ENCODE peak calls at places on chromosomes 11 and 22, in eight cellular contexts. One of them, this sample, is unnamed.

GRCh38 chr22:40200795-40201194 is 23.1 kb downstream of the TNRC6B start:
- DNase-seq in left ventricle myocardium superior: no peak
- DNase-seq in cardiac fibroblast: no peak
- DNase-seq in GM13976: no peak
- DNase-seq in iPS DF 19.7: no peak
- DNase-seq in colonic mucosa: no peak
- DNase-seq in HCEC 1CT: no peak
- DNase-seq in activated T-helper 1 cell treated with anti-CD3 and anti-CD28 coated beads, Interleukin-2, amount 50 U/mL, for 16 hours: no peak
- DNase-seq in this sample: no peak

GRCh38 chr22:42895087-42895486 is 38.0 kb upstream of the ARFGAP3 start:
- DNase-seq in left ventricle myocardium superior: no peak
- DNase-seq in cardiac fibroblast: no peak
- DNase-seq in GM13976: peak; percentile 73
- DNase-seq in iPS DF 19.7: no peak
- DNase-seq in colonic mucosa: no peak
- DNase-seq in HCEC 1CT: no peak
- DNase-seq in activated T-helper 1 cell treated with anti-CD3 and anti-CD28 coated beads, Interleukin-2, amount 50 U/mL, for 16 hours: no peak
- DNase-seq in this sample: no peak

GRCh38 chr22:44221710-44222475 is 41.2 kb downstream of the PARVG start:
- DNase-seq in left ventricle myocardium superior: no peak
- DNase-seq in cardiac fibroblast: no peak
- DNase-seq in GM13976: no peak
- DNase-seq in iPS DF 19.7: no peak
- DNase-seq in colonic mucosa: no peak
- DNase-seq in HCEC 1CT: no peak
- DNase-seq in activated T-helper 1 cell treated with anti-CD3 and anti-CD28 coated beads, Interleukin-2, amount 50 U/mL, for 16 hours: no peak
- DNase-seq in this sample: no peak

GRCh38 chr11:72688486-72688885 is 14.3 kb upstream of the PDE2A start:
- DNase-seq in left ventricle myocardium superior: no peak
- DNase-seq in cardiac fibroblast: no peak
- DNase-seq in GM13976: no peak
- DNase-seq in iPS DF 19.7: no peak
- DNase-seq in colonic mucosa: no peak
- DNase-seq in HCEC 1CT: no peak
- DNase-seq in activated T-helper 1 cell treated with anti-CD3 and anti-CD28 coated beads, Interleukin-2, amount 50 U/mL, for 16 hours: no peak
- DNase-seq in this sample: no peak

GRCh38 chr11:10382518-10382917 is 72.5 kb upstream of the AMPD3 start:
- DNase-seq in left ventricle myocardium superior: no peak
- DNase-seq in cardiac fibroblast: no peak
- DNase-seq in GM13976: no peak
- DNase-seq in iPS DF 19.7: no peak
- DNase-seq in colonic mucosa: no peak
- DNase-seq in HCEC 1CT: peak; percentile 28
- DNase-seq in activated T-helper 1 cell treated with anti-CD3 and anti-CD28 coated beads, Interleukin-2, amount 50 U/mL, for 16 hours: no peak
- DNase-seq in this sample: no peak

GRCh38 chr22:27483095-27483798 is 318.3 kb downstream of the MN1 start:
- DNase-seq in left ventricle myocardium superior: no peak
- DNase-seq in cardiac fibroblast: no peak
- DNase-seq in GM13976: no peak
- DNase-seq in iPS DF 19.7: no peak
- DNase-seq in colonic mucosa: no peak
- DNase-seq in HCEC 1CT: no peak
- DNase-seq in activated T-helper 1 cell treated with anti-CD3 and anti-CD28 coated beads, Interleukin-2, amount 50 U/mL, for 16 hours: no peak
- DNase-seq in this sample: no peak

GRCh38 chr11:576791-577610 is 731 bp downstream of the PHRF1 start:
- DNase-seq in left ventricle myocardium superior: peak; percentile 40
- DNase-seq in cardiac fibroblast: no peak
- DNase-seq in GM13976: no peak
- DNase-seq in iPS DF 19.7: no peak
- DNase-seq in colonic mucosa: no peak
- DNase-seq in HCEC 1CT: no peak
- DNase-seq in activated T-helper 1 cell treated with anti-CD3 and anti-CD28 coated beads, Interleukin-2, amount 50 U/mL, for 16 hours: no peak
- DNase-seq in this sample: peak; percentile 10

GRCh38 chr22:39674536-39674935 is 104.0 kb downstream of the CACNA1I start:
- DNase-seq in left ventricle myocardium superior: no peak
- DNase-seq in cardiac fibroblast: no peak
- DNase-seq in GM13976: no peak
- DNase-seq in iPS DF 19.7: no peak
- DNase-seq in colonic mucosa: no peak
- DNase-seq in HCEC 1CT: no peak
- DNase-seq in activated T-helper 1 cell treated with anti-CD3 and anti-CD28 coated beads, Interleukin-2, amount 50 U/mL, for 16 hours: no peak
- DNase-seq in this sample: peak; percentile 40

GRCh38 chr11:48107188-48107704 is 109.4 kb upstream of the OR4B1 start:
- DNase-seq in left ventricle myocardium superior: no peak
- DNase-seq in cardiac fibroblast: no peak
- DNase-seq in GM13976: peak; percentile 65
- DNase-seq in iPS DF 19.7: no peak
- DNase-seq in colonic mucosa: no peak
- DNase-seq in HCEC 1CT: peak; percentile 38
- DNase-seq in activated T-helper 1 cell treated with anti-CD3 and anti-CD28 coated beads, Interleukin-2, amount 50 U/mL, for 16 hours: no peak
- DNase-seq in this sample: peak; percentile 93

GRCh38 chr11:47842749-47843148 is 5.4 kb downstream of the NUP160 start:
- DNase-seq in left ventricle myocardium superior: no peak
- DNase-seq in cardiac fibroblast: no peak
- DNase-seq in GM13976: no peak
- DNase-seq in iPS DF 19.7: no peak
- DNase-seq in colonic mucosa: no peak
- DNase-seq in HCEC 1CT: no peak
- DNase-seq in activated T-helper 1 cell treated with anti-CD3 and anti-CD28 coated beads, Interleukin-2, amount 50 U/mL, for 16 hours: no peak
- DNase-seq in this sample: no peak

GRCh38 chr22:42270512-42271190 is at the start of gene TCF20:
- DNase-seq in left ventricle myocardium superior: peak; percentile 90
- DNase-seq in cardiac fibroblast: peak; percentile 72
- DNase-seq in GM13976: peak; percentile 97
- DNase-seq in iPS DF 19.7: no peak
- DNase-seq in colonic mucosa: peak; percentile 81
- DNase-seq in HCEC 1CT: peak; percentile 72
- DNase-seq in activated T-helper 1 cell treated with anti-CD3 and anti-CD28 coated beads, Interleukin-2, amount 50 U/mL, for 16 hours: peak; percentile 59
- DNase-seq in this sample: peak; percentile 78

GRCh38 chr11:116355104-116355503 is 417.7 kb downstream of the BUD13 start:
- DNase-seq in left ventricle myocardium superior: no peak
- DNase-seq in cardiac fibroblast: no peak
- DNase-seq in GM13976: no peak
- DNase-seq in iPS DF 19.7: no peak
- DNase-seq in colonic mucosa: no peak
- DNase-seq in HCEC 1CT: no peak
- DNase-seq in activated T-helper 1 cell treated with anti-CD3 and anti-CD28 coated beads, Interleukin-2, amount 50 U/mL, for 16 hours: no peak
- DNase-seq in this sample: no peak

GRCh38 chr11:824942-825341 is 2.8 kb upstream of the CRACR2B start:
- DNase-seq in left ventricle myocardium superior: no peak
- DNase-seq in cardiac fibroblast: no peak
- DNase-seq in GM13976: no peak
- DNase-seq in iPS DF 19.7: no peak
- DNase-seq in colonic mucosa: no peak
- DNase-seq in HCEC 1CT: no peak
- DNase-seq in activated T-helper 1 cell treated with anti-CD3 and anti-CD28 coated beads, Interleukin-2, amount 50 U/mL, for 16 hours: no peak
- DNase-seq in this sample: peak; percentile 1

GRCh38 chr11:12591706-12592105 is 82.5 kb upstream of the TEAD1 start:
- DNase-seq in left ventricle myocardium superior: no peak
- DNase-seq in cardiac fibroblast: no peak
- DNase-seq in GM13976: no peak
- DNase-seq in iPS DF 19.7: no peak
- DNase-seq in colonic mucosa: no peak
- DNase-seq in HCEC 1CT: no peak
- DNase-seq in activated T-helper 1 cell treated with anti-CD3 and anti-CD28 coated beads, Interleukin-2, amount 50 U/mL, for 16 hours: no peak
- DNase-seq in this sample: no peak

GRCh38 chr22:49543876-49544275 is 283.8 kb downstream of the BRD1 start:
- DNase-seq in left ventricle myocardium superior: peak; percentile 10
- DNase-seq in cardiac fibroblast: no peak
- DNase-seq in GM13976: no peak
- DNase-seq in iPS DF 19.7: no peak
- DNase-seq in colonic mucosa: no peak
- DNase-seq in HCEC 1CT: no peak
- DNase-seq in activated T-helper 1 cell treated with anti-CD3 and anti-CD28 coated beads, Interleukin-2, amount 50 U/mL, for 16 hours: no peak
- DNase-seq in this sample: no peak

GRCh38 chr11:45922425-45923082 is at the start of gene LARGE2:
- DNase-seq in left ventricle myocardium superior: no peak
- DNase-seq in cardiac fibroblast: no peak
- DNase-seq in GM13976: peak; percentile 59
- DNase-seq in iPS DF 19.7: no peak
- DNase-seq in colonic mucosa: peak; percentile 50
- DNase-seq in HCEC 1CT: no peak
- DNase-seq in activated T-helper 1 cell treated with anti-CD3 and anti-CD28 coated beads, Interleukin-2, amount 50 U/mL, for 16 hours: no peak
- DNase-seq in this sample: no peak

GRCh38 chr11:15969281-15969680 is 387.1 kb downstream of the SOX6 start:
- DNase-seq in left ventricle myocardium superior: peak; percentile 56
- DNase-seq in cardiac fibroblast: peak; percentile 92
- DNase-seq in GM13976: no peak
- DNase-seq in iPS DF 19.7: no peak
- DNase-seq in colonic mucosa: peak; percentile 43
- DNase-seq in HCEC 1CT: peak; percentile 78
- DNase-seq in activated T-helper 1 cell treated with anti-CD3 and anti-CD28 coated beads, Interleukin-2, amount 50 U/mL, for 16 hours: no peak
- DNase-seq in this sample: peak; percentile 54

GRCh38 chr11:60680455-60681119 is 18.8 kb upstream of the MS4A8 start:
- DNase-seq in left ventricle myocardium superior: no peak
- DNase-seq in cardiac fibroblast: no peak
- DNase-seq in GM13976: no peak
- DNase-seq in iPS DF 19.7: no peak
- DNase-seq in colonic mucosa: no peak
- DNase-seq in HCEC 1CT: no peak
- DNase-seq in activated T-helper 1 cell treated with anti-CD3 and anti-CD28 coated beads, Interleukin-2, amount 50 U/mL, for 16 hours: no peak
- DNase-seq in this sample: no peak

GRCh38 chr22:32281092-32281491 is 25.9 kb upstream of the SLC5A4 start:
- DNase-seq in left ventricle myocardium superior: no peak
- DNase-seq in cardiac fibroblast: peak; percentile 14
- DNase-seq in GM13976: no peak
- DNase-seq in iPS DF 19.7: no peak
- DNase-seq in colonic mucosa: no peak
- DNase-seq in HCEC 1CT: peak; percentile 34
- DNase-seq in activated T-helper 1 cell treated with anti-CD3 and anti-CD28 coated beads, Interleukin-2, amount 50 U/mL, for 16 hours: no peak
- DNase-seq in this sample: peak; percentile 70

GRCh38 chr22:24510694-24511625 is 15.8 kb downstream of the UPB1 start:
- DNase-seq in left ventricle myocardium superior: no peak
- DNase-seq in cardiac fibroblast: peak; percentile 77
- DNase-seq in GM13976: no peak
- DNase-seq in iPS DF 19.7: no peak
- DNase-seq in colonic mucosa: peak; percentile 55
- DNase-seq in HCEC 1CT: peak; percentile 63
- DNase-seq in activated T-helper 1 cell treated with anti-CD3 and anti-CD28 coated beads, Interleukin-2, amount 50 U/mL, for 16 hours: no peak
- DNase-seq in this sample: peak; percentile 66

GRCh38 chr11:77249427-77249826 is 52.1 kb downstream of the GDPD4 start:
- DNase-seq in left ventricle myocardium superior: no peak
- DNase-seq in cardiac fibroblast: no peak
- DNase-seq in GM13976: no peak
- DNase-seq in iPS DF 19.7: no peak
- DNase-seq in colonic mucosa: no peak
- DNase-seq in HCEC 1CT: peak; percentile 61
- DNase-seq in activated T-helper 1 cell treated with anti-CD3 and anti-CD28 coated beads, Interleukin-2, amount 50 U/mL, for 16 hours: no peak
- DNase-seq in this sample: peak; percentile 74

GRCh38 chr11:13016415-13016814 is 7.3 kb downstream of the RASSF10 start:
- DNase-seq in left ventricle myocardium superior: no peak
- DNase-seq in cardiac fibroblast: no peak
- DNase-seq in GM13976: no peak
- DNase-seq in iPS DF 19.7: no peak
- DNase-seq in colonic mucosa: peak; percentile 51
- DNase-seq in HCEC 1CT: no peak
- DNase-seq in activated T-helper 1 cell treated with anti-CD3 and anti-CD28 coated beads, Interleukin-2, amount 50 U/mL, for 16 hours: no peak
- DNase-seq in this sample: no peak

GRCh38 chr22:27677895-27678458 is 123.6 kb downstream of the MN1 start:
- DNase-seq in left ventricle myocardium superior: no peak
- DNase-seq in cardiac fibroblast: no peak
- DNase-seq in GM13976: no peak
- DNase-seq in iPS DF 19.7: no peak
- DNase-seq in colonic mucosa: no peak
- DNase-seq in HCEC 1CT: no peak
- DNase-seq in activated T-helper 1 cell treated with anti-CD3 and anti-CD28 coated beads, Interleukin-2, amount 50 U/mL, for 16 hours: no peak
- DNase-seq in this sample: no peak

GRCh38 chr22:37186228-37186996 is 1.6 kb downstream of the C1QTNF6 start:
- DNase-seq in left ventricle myocardium superior: peak; percentile 17
- DNase-seq in cardiac fibroblast: peak; percentile 92
- DNase-seq in GM13976: peak; percentile 83
- DNase-seq in iPS DF 19.7: peak; percentile 85
- DNase-seq in colonic mucosa: no peak
- DNase-seq in HCEC 1CT: peak; percentile 35
- DNase-seq in activated T-helper 1 cell treated with anti-CD3 and anti-CD28 coated beads, Interleukin-2, amount 50 U/mL, for 16 hours: no peak
- DNase-seq in this sample: peak; percentile 78

GRCh38 chr11:110435780-110436717 is 6.3 kb downstream of the FDX1 start:
- DNase-seq in left ventricle myocardium superior: no peak
- DNase-seq in cardiac fibroblast: peak; percentile 48
- DNase-seq in GM13976: no peak
- DNase-seq in iPS DF 19.7: no peak
- DNase-seq in colonic mucosa: no peak
- DNase-seq in HCEC 1CT: no peak
- DNase-seq in activated T-helper 1 cell treated with anti-CD3 and anti-CD28 coated beads, Interleukin-2, amount 50 U/mL, for 16 hours: no peak
- DNase-seq in this sample: peak; percentile 48

GRCh38 chr11:27921472-27921871 is 186.5 kb downstream of the KIF18A start:
- DNase-seq in left ventricle myocardium superior: no peak
- DNase-seq in cardiac fibroblast: no peak
- DNase-seq in GM13976: no peak
- DNase-seq in iPS DF 19.7: no peak
- DNase-seq in colonic mucosa: no peak
- DNase-seq in HCEC 1CT: peak; percentile 50
- DNase-seq in activated T-helper 1 cell treated with anti-CD3 and anti-CD28 coated beads, Interleukin-2, amount 50 U/mL, for 16 hours: no peak
- DNase-seq in this sample: peak; percentile 49